ENCODE peak calls at places on chromosomes 13 and 19, in five cellular contexts. I is HEK293T, F is thyroid gland, L is substantia nigra, Z is neural crest cell. N is an unnamed sample.

GRCh38 chr19:29098863-29099481 is 114.0 kb downstream of the UQCRFS1 start:
- DNase-seq in I (no peak), F (peak; percentile 73), Z (no peak), L (no peak), N (no peak)

GRCh38 chr19:47106819-47107200 is 6.8 kb downstream of the ZC3H4 start:
- DNase-seq in Z (no peak), L (no peak), F (no peak), I (no peak), N (no peak)

GRCh38 chr19:32318884-32319520 is 26.4 kb upstream of the ZNF507 start:
- DNase-seq in I (peak; percentile 60), Z (peak; percentile 35), F (peak; percentile 22), L (no peak), N (peak; percentile 8)

GRCh38 chr19:17346109-17346671 is 8.8 kb downstream of the GTPBP3 start:
- DNase-seq in L (peak; percentile 71), F (peak; percentile 68), I (peak; percentile 86), Z (peak; percentile 90), N (peak; percentile 60)

GRCh38 chr13:113972451-113973217 is 1.2 kb downstream of the C13orf46 start:
- DNase-seq in F (peak; percentile 82), L (no peak), Z (no peak), I (no peak), N (no peak)

GRCh38 chr19:15337202-15337601 is 4.9 kb upstream of the BRD4 start:
- DNase-seq in L (no peak), F (no peak), I (no peak), Z (no peak), N (no peak)

GRCh38 chr19:8456064-8456463 is 11.3 kb downstream of the HNRNPM start:
- DNase-seq in F (no peak), I (peak; percentile 37), L (no peak), Z (no peak), N (no peak)

GRCh38 chr19:40229926-40230417 is 3.5 kb upstream of the CCNP start:
- DNase-seq in Z (no peak), F (no peak), L (no peak), I (no peak), N (no peak)

GRCh38 chr13:50419896-50420295 is 404.7 kb downstream of the KCNRG start:
- DNase-seq in I (no peak), F (no peak), L (no peak), Z (no peak), N (no peak)

GRCh38 chr13:24734951-24735350 is 29.0 kb upstream of the RNF17 start:
- DNase-seq in Z (no peak), L (no peak), F (no peak), I (no peak), N (no peak)

GRCh38 chr13:21458457-21458815 is 667 bp downstream of the ZDHHC20 start:
- DNase-seq in Z (peak; percentile 12), F (peak; percentile 83), L (peak; percentile 24), I (peak; percentile 35), N (no peak)

GRCh38 chr13:100636004-100636403 is 38.6 kb downstream of the TMTC4 start:
- DNase-seq in I (no peak), F (no peak), Z (no peak), L (no peak), N (no peak)

GRCh38 chr19:41912899-41913475 is 15.3 kb downstream of the ERFL start:
- DNase-seq in F (no peak), L (no peak), I (no peak), Z (no peak), N (no peak)

GRCh38 chr19:51627491-51628138 is 2.6 kb downstream of the SIGLEC5 start:
- DNase-seq in I (no peak), F (no peak), L (no peak), Z (no peak), N (no peak)

GRCh38 chr13:97367427-97367826 is 66.5 kb upstream of the RAP2A start:
- DNase-seq in F (peak; percentile 46), L (no peak), Z (no peak), I (no peak), N (no peak)

GRCh38 chr13:46613409-46614049 is 60.6 kb downstream of the LRCH1 start:
- DNase-seq in L (no peak), I (no peak), F (no peak), Z (no peak), N (no peak)

GRCh38 chr13:60329221-60329983 is 67.6 kb upstream of the TDRD3 start:
- DNase-seq in L (no peak), I (peak; percentile 53), Z (peak; percentile 12), F (no peak), N (peak; percentile 18)